ENCODE peak calls at places on chromosomes 6 and 20, in six cellular contexts. One of them, this sample, is unnamed.

GRCh38 chr20:38825901-38826625 is 20.6 kb downstream of the PPP1R16B start:
- DNase-seq in endodermal cell: peak; percentile 68
- DNase-seq in neural crest cell: no peak
- DNase-seq in cardiac fibroblast: peak; percentile 50
- DNase-seq in SK-N-DZ: peak; percentile 67
- DNase-seq in A172: peak; percentile 55
- DNase-seq in this sample: no peak

GRCh38 chr20:25453035-25453810 is 45.8 kb downstream of the GINS1 start:
- DNase-seq in SK-N-DZ: no peak
- DNase-seq in A172: peak; percentile 74
- DNase-seq in endodermal cell: no peak
- DNase-seq in neural crest cell: no peak
- DNase-seq in cardiac fibroblast: peak; percentile 69
- DNase-seq in this sample: peak; percentile 25

GRCh38 chr6:30847421-30847970 is 36.8 kb upstream of the DDR1 start:
- DNase-seq in neural crest cell: no peak
- DNase-seq in endodermal cell: peak; percentile 79
- DNase-seq in cardiac fibroblast: no peak
- DNase-seq in A172: no peak
- DNase-seq in SK-N-DZ: no peak
- DNase-seq in this sample: peak; percentile 63

GRCh38 chr6:33856655-33857054 is 52.9 kb upstream of the MLN start:
- DNase-seq in A172: no peak
- DNase-seq in neural crest cell: no peak
- DNase-seq in SK-N-DZ: no peak
- DNase-seq in cardiac fibroblast: no peak
- DNase-seq in endodermal cell: no peak
- DNase-seq in this sample: no peak

GRCh38 chr6:33585403-33586107 is 5.5 kb upstream of the BAK1 start:
- DNase-seq in cardiac fibroblast: peak; percentile 83
- DNase-seq in neural crest cell: peak; percentile 78
- DNase-seq in A172: peak; percentile 73
- DNase-seq in SK-N-DZ: peak; percentile 82
- DNase-seq in endodermal cell: peak; percentile 95
- DNase-seq in this sample: peak; percentile 81

GRCh38 chr20:5316188-5317158 is at the start of gene PROKR2:
- DNase-seq in endodermal cell: peak; percentile 91
- DNase-seq in neural crest cell: peak; percentile 38
- DNase-seq in A172: no peak
- DNase-seq in SK-N-DZ: peak; percentile 64
- DNase-seq in cardiac fibroblast: no peak
- DNase-seq in this sample: peak; percentile 82

GRCh38 chr6:167532410-167533294 is 207.8 kb downstream of the TTLL2 start:
- DNase-seq in neural crest cell: no peak
- DNase-seq in SK-N-DZ: peak; percentile 41
- DNase-seq in cardiac fibroblast: no peak
- DNase-seq in endodermal cell: no peak
- DNase-seq in A172: no peak
- DNase-seq in this sample: no peak

GRCh38 chr6:146388736-146389364 is 154.8 kb upstream of the RAB32 start:
- DNase-seq in SK-N-DZ: no peak
- DNase-seq in cardiac fibroblast: peak; percentile 24
- DNase-seq in endodermal cell: no peak
- DNase-seq in A172: no peak
- DNase-seq in neural crest cell: no peak
- DNase-seq in this sample: no peak

GRCh38 chr6:44464527-44465310 is 77.2 kb downstream of the CDC5L start:
- DNase-seq in cardiac fibroblast: peak; percentile 74
- DNase-seq in A172: peak; percentile 73
- DNase-seq in SK-N-DZ: no peak
- DNase-seq in neural crest cell: no peak
- DNase-seq in endodermal cell: no peak
- DNase-seq in this sample: no peak